ENCODE peak calls at places on chromosomes 3 and 15, in five cellular contexts. J, C, U, V and Q are unnamed samples.

GRCh38 chr15:49624046-49624445 is 3.2 kb downstream of the DTWD1 start:
- DNase-seq in J (no peak), C (no peak), U (no peak), V (no peak), Q (no peak)

GRCh38 chr3:136055491-136055890 is 90.0 kb downstream of the PPP2R3A start:
- DNase-seq in V (no peak), C (no peak), U (no peak), J (no peak), Q (no peak)

GRCh38 chr3:159787794-159788205 is 200.8 kb upstream of the IL12A start:
- DNase-seq in C (peak), V (no peak), J (no peak), U (no peak), Q (no peak)

GRCh38 chr15:41603941-41604660 is 45.1 kb downstream of the TYRO3 start:
- DNase-seq in V (peak), U (no peak), C (peak), J (peak), Q (no peak)

GRCh38 chr15:43266834-43267233 is at the start of gene TGM5:
- DNase-seq in U (peak), V (no peak), C (peak), J (peak), Q (no peak)

GRCh38 chr3:197266331-197266730 is 32.1 kb downstream of the DLG1 start:
- DNase-seq in U (no peak), V (no peak), J (no peak), C (no peak), Q (no peak)

GRCh38 chr15:25418202-25418601 is 20.6 kb downstream of the UBE3A start:
- DNase-seq in U (no peak), V (no peak), C (no peak), J (no peak), Q (no peak)

GRCh38 chr3:63192248-63192647 is 85.9 kb upstream of the SYNPR start:
- DNase-seq in C (peak), V (no peak), U (no peak), J (no peak), Q (no peak)

GRCh38 chr15:70528270-70528706 is 235.1 kb downstream of the UACA start:
- DNase-seq in U (no peak), J (peak), V (peak), C (peak), Q (no peak)

GRCh38 chr3:64023861-64024223 is 548 bp upstream of the PSMD6 start:
- DNase-seq in C (no peak), V (no peak), U (no peak), J (no peak), Q (no peak)

GRCh38 chr3:14143271-14143605 is 18.4 kb downstream of the TMEM43 start:
- DNase-seq in V (no peak), U (no peak), J (no peak), C (no peak), Q (no peak)

GRCh38 chr3:149314807-149315578 is 18.4 kb downstream of the TM4SF18 start:
- DNase-seq in V (no peak), U (no peak), J (no peak), C (peak), Q (no peak)

GRCh38 chr3:195583831-195584542 is at the start of gene APOD:
- DNase-seq in U (peak), C (peak), J (no peak), V (no peak), Q (no peak)

GRCh38 chr15:59555696-59556095 is 55.9 kb upstream of the GCNT3 start:
- DNase-seq in J (no peak), C (no peak), V (no peak), U (no peak), Q (no peak)

GRCh38 chr3:125403789-125404188 is 28.7 kb upstream of the ZNF148 start:
- DNase-seq in C (no peak), V (no peak), U (no peak), J (no peak), Q (no peak)

GRCh38 chr15:69994429-69995201 is 103.1 kb downstream of the TLE3 start:
- DNase-seq in J (no peak), V (no peak), U (no peak), C (peak), Q (no peak)

GRCh38 chr3:69628956-69629355 is 110.3 kb upstream of the MITF start:
- DNase-seq in J (no peak), U (no peak), C (no peak), V (no peak), Q (no peak)

GRCh38 chr3:169575381-169575780 is 88.1 kb downstream of the MECOM start:
- DNase-seq in J (no peak), C (peak), V (no peak), U (peak), Q (no peak)

GRCh38 chr15:101039461-101039860 is 120.3 kb downstream of the LRRK1 start:
- DNase-seq in J (no peak), U (no peak), C (no peak), V (no peak), Q (no peak)

GRCh38 chr3:158313344-158313927 is 203.5 kb downstream of the RSRC1 start:
- DNase-seq in V (no peak), J (no peak), U (peak), C (peak), Q (no peak)

GRCh38 chr3:4472766-4473165 is 5.7 kb upstream of the SUMF1 start:
- DNase-seq in U (no peak), J (no peak), C (no peak), V (no peak), Q (no peak)

GRCh38 chr15:90315276-90315982 is 36.7 kb upstream of the ZNF774 start:
- DNase-seq in U (peak), J (peak), V (no peak), C (peak), Q (no peak)

GRCh38 chr15:65394936-65395335 is 17.1 kb upstream of the IGDCC3 start:
- DNase-seq in V (no peak), C (no peak), J (no peak), U (no peak), Q (no peak)

GRCh38 chr3:151935451-151935850 is 62.0 kb downstream of the SUCNR1 start:
- DNase-seq in J (no peak), V (no peak), C (no peak), U (no peak), Q (no peak)

GRCh38 chr3:138307896-138308295 is 21.8 kb downstream of the NME9 start:
- DNase-seq in U (no peak), V (no peak), J (no peak), C (no peak), Q (no peak)

GRCh38 chr3:71688121-71688520 is 37.1 kb downstream of the EIF4E3 start:
- DNase-seq in U (no peak), C (peak), V (no peak), J (no peak), Q (no peak)

GRCh38 chr3:148955544-148956346 is 35.6 kb upstream of the GYG1 start:
- DNase-seq in U (peak), V (no peak), C (peak), J (peak), Q (no peak)

GRCh38 chr15:61028427-61028826 is 200.7 kb downstream of the RORA start:
- DNase-seq in J (no peak), V (no peak), U (no peak), C (no peak), Q (no peak)

GRCh38 chr3:101638262-101638745 is 38.6 kb downstream of the ZBTB11 start:
- DNase-seq in V (no peak), U (no peak), J (peak), C (peak), Q (no peak)

GRCh38 chr3:108297636-108298035 is 1.3 kb downstream of the HHLA2 start:
- DNase-seq in J (no peak), V (no peak), U (no peak), C (peak), Q (no peak)

GRCh38 chr15:69493406-69493805 is 40.8 kb downstream of the RPLP1 start:
- DNase-seq in U (no peak), C (no peak), V (no peak), J (peak), Q (no peak)

GRCh38 chr3:52141751-52142150 is 12.5 kb downstream of the POC1A start:
- DNase-seq in U (no peak), C (no peak), V (no peak), J (no peak), Q (no peak)

GRCh38 chr15:47119349-47119748 is 598.0 kb upstream of the SEMA6D start:
- DNase-seq in C (no peak), J (no peak), U (no peak), V (no peak), Q (no peak)

GRCh38 chr3:116341916-116342315 is 103.4 kb downstream of the LSAMP start:
- DNase-seq in C (no peak), U (no peak), J (no peak), V (no peak), Q (no peak)

GRCh38 chr3:115974940-115975339 is 351.6 kb downstream of the GAP43 start:
- DNase-seq in U (no peak), C (no peak), V (no peak), J (no peak), Q (no peak)